ENCODE peak calls at places on chromosomes 2 and 18, in five cellular contexts. V is K562, R is mammary epithelial cell, S is fibroblast of lung, Y is HCT116. D is an unnamed sample. For H3K9me3, the result is how much of the 10 kb centered on the place peaks cover.

GRCh38 chr2:24672589-24672988 is 120.6 kb downstream of the PTRHD1 start:
- DNase-seq in V (no peak), R (no peak), S (no peak), Y (no peak), D (no peak)

GRCh38 chr2:22929998-22930397 is 455.0 kb upstream of the KLHL29 start:
- DNase-seq in V (no peak), R (no peak), S (no peak), Y (no peak), D (no peak)

GRCh38 chr2:237604391-237604790 is 13.9 kb upstream of the RAB17 start:
- DNase-seq in V (no peak), R (no peak), S (no peak), Y (no peak), D (no peak)

GRCh38 chr2:30886101-30886500 is 78.9 kb upstream of the CAPN13 start:
- DNase-seq in V (no peak), R (peak), S (no peak), Y (no peak), D (no peak)

GRCh38 chr2:66109419-66109818 is 325.5 kb upstream of the MEIS1 start:
- DNase-seq in V (no peak), R (no peak), S (no peak), Y (no peak), D (no peak)

GRCh38 chr2:104848526-104848925 is 5.4 kb upstream of the POU3F3 start:
- DNase-seq in V (no peak), R (no peak), S (no peak), Y (no peak), D (no peak)

GRCh38 chr18:62715829-62716678 is 713 bp downstream of the PHLPP1 start:
- DNase-seq in V (peak), R (peak), S (peak), Y (peak), D (no peak)

GRCh38 chr2:68294913-68295312 is 24.8 kb downstream of the CNRIP1 start:
- DNase-seq in V (no peak), R (no peak), S (no peak), Y (no peak), D (no peak)

GRCh38 chr2:203340791-203341487 is 12.7 kb downstream of the ABI2 start:
- DNase-seq in V (no peak), R (peak), S (peak), Y (no peak), D (no peak)

GRCh38 chr2:234165421-234165820 is 114.9 kb downstream of the SPP2 start:
- DNase-seq in V (no peak), R (peak), S (no peak), Y (no peak), D (no peak)

GRCh38 chr2:70851704-70852103 is 16.1 kb upstream of the CD207 start:
- DNase-seq in V (no peak), R (peak), S (no peak), Y (no peak), D (no peak)

GRCh38 chr2:180980943-180981898 is 816 bp downstream of the UBE2E3 start:
- DNase-seq in V (no peak), R (peak), S (peak), Y (no peak), D (no peak)

GRCh38 chr2:17901246-17901645 is 22.8 kb downstream of the KCNS3 start:
- DNase-seq in V (no peak), R (peak), S (no peak), Y (no peak), D (no peak)

GRCh38 chr2:219661955-219662395 is 34.5 kb downstream of the SLC4A3 start:
- DNase-seq in V (no peak), R (peak), S (no peak), Y (no peak), D (no peak)

GRCh38 chr18:49020129-49020528 is 69.4 kb upstream of the SMAD7 start:
- DNase-seq in V (no peak), R (no peak), S (no peak), Y (no peak), D (no peak)

GRCh38 chr2:68931799-68932198 is 20.9 kb downstream of the GKN2 start:
- DNase-seq in V (no peak), R (no peak), S (peak), Y (no peak), D (no peak)

GRCh38 chr2:134818321-134818720 is 20.1 kb upstream of the ACMSD start:
- DNase-seq in V (no peak), R (peak), S (no peak), Y (peak), D (no peak)

GRCh38 chr2:134020608-134021007 is 233.3 kb upstream of the MGAT5 start:
- DNase-seq in V (no peak), R (no peak), S (no peak), Y (no peak), D (no peak)

GRCh38 chr18:58223717-58224424 is 179.8 kb downstream of the NEDD4L start:
- DNase-seq in V (peak), R (peak), S (peak), Y (peak), D (no peak)

GRCh38 chr2:71962350-71962749 is 185.3 kb downstream of the CYP26B1 start:
- DNase-seq in V (no peak), R (no peak), S (no peak), Y (no peak), D (no peak)

GRCh38 chr2:219079417-219079816 is 18.7 kb upstream of the IHH start:
- DNase-seq in V (no peak), R (peak), S (peak), Y (no peak), D (no peak)

GRCh38 chr2:118249531-118249930 is 161.3 kb downstream of the INSIG2 start:
- DNase-seq in V (no peak), R (peak), S (no peak), Y (no peak), D (no peak)

GRCh38 chr2:72914226-72915075 is 2.9 kb upstream of the EMX1 start:
- DNase-seq in V (no peak), R (no peak), S (no peak), Y (no peak), D (no peak)

GRCh38 chr2:95530734-95531133 is 46.2 kb upstream of the TRIM43B start:
- DNase-seq in V (no peak), R (no peak), S (peak), Y (no peak), D (no peak)

GRCh38 chr2:241676665-241677064 is 9.9 kb downstream of the DTYMK start:
- DNase-seq in V (no peak), R (no peak), S (no peak), Y (no peak), D (no peak)

GRCh38 chr18:27769152-27769551 is 407.8 kb downstream of the CDH2 start:
- DNase-seq in V (no peak), R (no peak), S (no peak), Y (no peak), D (no peak)

DNA sequence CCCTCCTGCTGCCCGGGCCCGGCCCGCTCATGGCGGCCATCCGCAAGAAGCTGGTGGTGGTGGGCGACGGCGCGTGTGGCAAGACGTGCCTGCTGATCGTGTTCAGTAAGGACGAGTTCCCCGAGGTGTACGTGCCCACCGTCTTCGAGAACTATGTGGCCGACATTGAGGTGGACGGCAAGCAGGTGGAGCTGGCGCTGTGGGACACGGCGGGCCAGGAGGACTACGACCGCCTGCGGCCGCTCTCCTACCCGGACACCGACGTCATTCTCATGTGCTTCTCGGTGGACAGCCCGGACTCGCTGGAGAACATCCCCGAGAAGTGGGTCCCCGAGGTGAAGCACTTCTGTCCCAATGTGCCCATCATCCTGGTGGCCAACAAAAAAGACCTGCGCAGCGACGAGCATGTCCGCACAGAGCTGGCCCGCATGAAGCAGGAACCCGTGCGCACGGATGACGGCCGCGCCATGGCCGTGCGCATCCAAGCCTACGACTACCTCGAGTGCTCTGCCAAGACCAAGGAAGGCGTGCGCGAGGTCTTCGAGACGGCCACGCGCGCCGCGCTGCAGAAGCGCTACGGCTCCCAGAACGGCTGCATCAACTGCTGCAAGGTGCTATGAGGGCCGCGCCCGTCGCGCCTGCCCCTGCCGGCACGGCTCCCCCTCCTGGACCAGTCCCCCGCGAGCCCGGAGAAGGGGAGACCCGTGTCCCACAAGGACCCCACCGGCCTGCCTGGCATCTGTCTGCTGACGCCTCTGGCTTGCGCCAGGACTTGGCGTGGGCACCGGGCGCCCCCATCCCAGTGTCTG is 767 bp downstream of the RHOB start:
- DNase-seq in V (no peak), R (peak), S (peak), Y (no peak), D (no peak)
- TF ChIP-seq EZH2 in V (no peak), R (no peak), S (no peak), Y (no peak), D (no peak)

GRCh38 chr2:41933585-41934322 is 114.1 kb upstream of the PKDCC start:
- DNase-seq in V (no peak), R (peak), S (peak), Y (no peak), D (no peak)
- H3K9ac ChIP-seq in V (no peak), R (no peak), S (no peak), Y (no peak), D (no peak)

GRCh38 chr2:189982777-189983394 is 79.6 kb downstream of the MSTN start:
- DNase-seq in V (peak), R (no peak), S (no peak), Y (no peak), D (no peak)
- H3K9me3 ChIP-seq in V (under half), R (under half), S (under half), Y (under half), D (under half)

GRCh38 chr2:26846881-26847662 is 860 bp upstream of the DPYSL5 start:
- DNase-seq in V (no peak), R (no peak), S (no peak), Y (no peak), D (no peak)
- TF ChIP-seq EZH2 in V (no peak), R (peak), S (peak), Y (no peak), D (no peak)

GRCh38 chr18:74574916-74575315 is 22.8 kb upstream of the ZNF407 start:
- DNase-seq in V (no peak), R (no peak), S (no peak), Y (no peak), D (no peak)
- H3K9ac ChIP-seq in V (no peak), R (no peak), S (no peak), Y (no peak), D (no peak)

GRCh38 chr18:8908792-8909510 is 193.5 kb upstream of the NDUFV2 start:
- DNase-seq in V (no peak), R (no peak), S (no peak), Y (no peak), D (no peak)
- H3K9me3 ChIP-seq in V (under half), R (under half), S (under half), Y (under half), D (under half)

GRCh38 chr2:64841462-64841861 is 147.7 kb upstream of the SLC1A4 start:
- DNase-seq in V (no peak), R (no peak), S (no peak), Y (no peak), D (no peak)
- TF ChIP-seq EZH2 in V (no peak), R (no peak), S (no peak), Y (no peak), D (no peak)

D was measured in SK-N-MC.